ENCODE peak calls at places on chromosome 19, in ten cellular contexts. One of them, this sample, is unnamed.
A peak's percentile ranks its signal among the peaks of the same experiment; 100 is the strongest.

GRCh38 chr19:40549007-40549708 is 27.5 kb upstream of the SHKBP1 start:
- DNase-seq in AG04449: no peak
- DNase-seq in glutamatergic neuron: peak; percentile 93
- DNase-seq in ELR: peak; percentile 71
- DNase-seq in NCI-H524 treated with DMSO at 0.1 percent for 48 hours: peak; percentile 60
- DNase-seq in activated T-cell treated with anti-CD3 and anti-CD28 coated beads for 24 hours: peak; percentile 65
- DNase-seq in fibroblast of the aortic adventitia: peak; percentile 27
- DNase-seq in GM04503: no peak
- DNase-seq in anterior cingulate cortex: no peak
- DNase-seq in IMR-90: peak; percentile 39
- DNase-seq in this sample: no peak

GRCh38 chr19:19955208-19955607 is 54.5 kb downstream of the ZNF93 start:
- DNase-seq in AG04449: no peak
- DNase-seq in glutamatergic neuron: no peak
- DNase-seq in ELR: no peak
- DNase-seq in NCI-H524 treated with DMSO at 0.1 percent for 48 hours: no peak
- DNase-seq in activated T-cell treated with anti-CD3 and anti-CD28 coated beads for 24 hours: no peak
- DNase-seq in fibroblast of the aortic adventitia: no peak
- DNase-seq in GM04503: no peak
- DNase-seq in anterior cingulate cortex: no peak
- DNase-seq in IMR-90: no peak
- DNase-seq in this sample: no peak

GRCh38 chr19:18756896-18757295 is 34.2 kb downstream of the COMP start:
- DNase-seq in AG04449: no peak
- DNase-seq in glutamatergic neuron: peak; percentile 15
- DNase-seq in ELR: no peak
- DNase-seq in NCI-H524 treated with DMSO at 0.1 percent for 48 hours: no peak
- DNase-seq in activated T-cell treated with anti-CD3 and anti-CD28 coated beads for 24 hours: no peak
- DNase-seq in fibroblast of the aortic adventitia: no peak
- DNase-seq in GM04503: no peak
- DNase-seq in anterior cingulate cortex: no peak
- DNase-seq in IMR-90: no peak
- DNase-seq in this sample: no peak

GRCh38 chr19:13849991-13850909 is 26.7 kb upstream of the NANOS3 start:
- DNase-seq in AG04449: no peak
- DNase-seq in glutamatergic neuron: peak; percentile 80
- DNase-seq in ELR: peak; percentile 84
- DNase-seq in NCI-H524 treated with DMSO at 0.1 percent for 48 hours: no peak
- DNase-seq in activated T-cell treated with anti-CD3 and anti-CD28 coated beads for 24 hours: no peak
- DNase-seq in fibroblast of the aortic adventitia: peak; percentile 73
- DNase-seq in GM04503: no peak
- DNase-seq in anterior cingulate cortex: no peak
- DNase-seq in IMR-90: peak; percentile 71
- DNase-seq in this sample: no peak

GRCh38 chr19:11345122-11345752 is 831 bp downstream of the TMEM205 start:
- DNase-seq in AG04449: no peak
- DNase-seq in glutamatergic neuron: no peak
- DNase-seq in ELR: peak; percentile 30
- DNase-seq in NCI-H524 treated with DMSO at 0.1 percent for 48 hours: no peak
- DNase-seq in activated T-cell treated with anti-CD3 and anti-CD28 coated beads for 24 hours: no peak
- DNase-seq in fibroblast of the aortic adventitia: no peak
- DNase-seq in GM04503: no peak
- DNase-seq in anterior cingulate cortex: no peak
- DNase-seq in IMR-90: no peak
- DNase-seq in this sample: no peak

GRCh38 chr19:15260939-15261338 is 28.7 kb upstream of the EPHX3 start:
- DNase-seq in AG04449: no peak
- DNase-seq in glutamatergic neuron: no peak
- DNase-seq in ELR: peak; percentile 32
- DNase-seq in NCI-H524 treated with DMSO at 0.1 percent for 48 hours: no peak
- DNase-seq in activated T-cell treated with anti-CD3 and anti-CD28 coated beads for 24 hours: no peak
- DNase-seq in fibroblast of the aortic adventitia: no peak
- DNase-seq in GM04503: no peak
- DNase-seq in anterior cingulate cortex: no peak
- DNase-seq in IMR-90: no peak
- DNase-seq in this sample: no peak

GRCh38 chr19:40799558-40800338 is 757 bp downstream of the EGLN2 start:
- DNase-seq in AG04449: no peak
- DNase-seq in glutamatergic neuron: no peak
- DNase-seq in ELR: peak; percentile 52
- DNase-seq in NCI-H524 treated with DMSO at 0.1 percent for 48 hours: no peak
- DNase-seq in activated T-cell treated with anti-CD3 and anti-CD28 coated beads for 24 hours: no peak
- DNase-seq in fibroblast of the aortic adventitia: no peak
- DNase-seq in GM04503: no peak
- DNase-seq in anterior cingulate cortex: no peak
- DNase-seq in IMR-90: no peak
- DNase-seq in this sample: no peak

GRCh38 chr19:44856438-44857083 is 10.5 kb downstream of the NECTIN2 start:
- DNase-seq in AG04449: no peak
- DNase-seq in glutamatergic neuron: no peak
- DNase-seq in ELR: no peak
- DNase-seq in NCI-H524 treated with DMSO at 0.1 percent for 48 hours: no peak
- DNase-seq in activated T-cell treated with anti-CD3 and anti-CD28 coated beads for 24 hours: no peak
- DNase-seq in fibroblast of the aortic adventitia: no peak
- DNase-seq in GM04503: no peak
- DNase-seq in anterior cingulate cortex: no peak
- DNase-seq in IMR-90: no peak
- DNase-seq in this sample: no peak

GRCh38 chr19:15444505-15445226 is 5.1 kb downstream of the WIZ start:
- DNase-seq in AG04449: no peak
- DNase-seq in glutamatergic neuron: no peak
- DNase-seq in ELR: no peak
- DNase-seq in NCI-H524 treated with DMSO at 0.1 percent for 48 hours: no peak
- DNase-seq in activated T-cell treated with anti-CD3 and anti-CD28 coated beads for 24 hours: no peak
- DNase-seq in fibroblast of the aortic adventitia: no peak
- DNase-seq in GM04503: no peak
- DNase-seq in anterior cingulate cortex: no peak
- DNase-seq in IMR-90: no peak
- DNase-seq in this sample: no peak

GRCh38 chr19:44808463-44809371 is at the start of gene BCAM:
- DNase-seq in AG04449: no peak
- DNase-seq in glutamatergic neuron: peak; percentile 54
- DNase-seq in ELR: peak; percentile 71
- DNase-seq in NCI-H524 treated with DMSO at 0.1 percent for 48 hours: no peak
- DNase-seq in activated T-cell treated with anti-CD3 and anti-CD28 coated beads for 24 hours: no peak
- DNase-seq in fibroblast of the aortic adventitia: peak; percentile 54
- DNase-seq in GM04503: no peak
- DNase-seq in anterior cingulate cortex: no peak
- DNase-seq in IMR-90: peak; percentile 54
- DNase-seq in this sample: no peak

GRCh38 chr19:29290853-29291252 is 77.9 kb upstream of the UQCRFS1 start:
- DNase-seq in AG04449: no peak
- DNase-seq in glutamatergic neuron: no peak
- DNase-seq in ELR: no peak
- DNase-seq in NCI-H524 treated with DMSO at 0.1 percent for 48 hours: no peak
- DNase-seq in activated T-cell treated with anti-CD3 and anti-CD28 coated beads for 24 hours: no peak
- DNase-seq in fibroblast of the aortic adventitia: no peak
- DNase-seq in GM04503: no peak
- DNase-seq in anterior cingulate cortex: no peak
- DNase-seq in IMR-90: no peak
- DNase-seq in this sample: no peak

GRCh38 chr19:30722801-30723200 is 350.6 kb downstream of the ZNF536 start:
- DNase-seq in AG04449: no peak
- DNase-seq in glutamatergic neuron: peak; percentile 34
- DNase-seq in ELR: no peak
- DNase-seq in NCI-H524 treated with DMSO at 0.1 percent for 48 hours: no peak
- DNase-seq in activated T-cell treated with anti-CD3 and anti-CD28 coated beads for 24 hours: no peak
- DNase-seq in fibroblast of the aortic adventitia: no peak
- DNase-seq in GM04503: no peak
- DNase-seq in anterior cingulate cortex: no peak
- DNase-seq in IMR-90: no peak
- DNase-seq in this sample: no peak

GRCh38 chr19:7083076-7083956 is 13.8 kb downstream of the ZNF557 start:
- DNase-seq in AG04449: no peak
- DNase-seq in glutamatergic neuron: no peak
- DNase-seq in ELR: peak; percentile 25
- DNase-seq in NCI-H524 treated with DMSO at 0.1 percent for 48 hours: no peak
- DNase-seq in activated T-cell treated with anti-CD3 and anti-CD28 coated beads for 24 hours: no peak
- DNase-seq in fibroblast of the aortic adventitia: peak; percentile 35
- DNase-seq in GM04503: no peak
- DNase-seq in anterior cingulate cortex: no peak
- DNase-seq in IMR-90: peak; percentile 38
- DNase-seq in this sample: no peak

GRCh38 chr19:32615569-32615968 is 34.6 kb downstream of the PDCD5 start:
- DNase-seq in AG04449: no peak
- DNase-seq in glutamatergic neuron: no peak
- DNase-seq in ELR: no peak
- DNase-seq in NCI-H524 treated with DMSO at 0.1 percent for 48 hours: no peak
- DNase-seq in activated T-cell treated with anti-CD3 and anti-CD28 coated beads for 24 hours: no peak
- DNase-seq in fibroblast of the aortic adventitia: no peak
- DNase-seq in GM04503: no peak
- DNase-seq in anterior cingulate cortex: no peak
- DNase-seq in IMR-90: no peak
- DNase-seq in this sample: no peak

GRCh38 chr19:2594319-2594718 is 108.2 kb downstream of the GNG7 start:
- DNase-seq in AG04449: no peak
- DNase-seq in glutamatergic neuron: no peak
- DNase-seq in ELR: no peak
- DNase-seq in NCI-H524 treated with DMSO at 0.1 percent for 48 hours: no peak
- DNase-seq in activated T-cell treated with anti-CD3 and anti-CD28 coated beads for 24 hours: no peak
- DNase-seq in fibroblast of the aortic adventitia: no peak
- DNase-seq in GM04503: no peak
- DNase-seq in anterior cingulate cortex: no peak
- DNase-seq in IMR-90: no peak
- DNase-seq in this sample: no peak

GRCh38 chr19:17406039-17406886 is 833 bp upstream of the BST2 start:
- DNase-seq in AG04449: no peak
- DNase-seq in glutamatergic neuron: no peak
- DNase-seq in ELR: peak; percentile 47
- DNase-seq in NCI-H524 treated with DMSO at 0.1 percent for 48 hours: no peak
- DNase-seq in activated T-cell treated with anti-CD3 and anti-CD28 coated beads for 24 hours: no peak
- DNase-seq in fibroblast of the aortic adventitia: no peak
- DNase-seq in GM04503: no peak
- DNase-seq in anterior cingulate cortex: no peak
- DNase-seq in IMR-90: no peak
- DNase-seq in this sample: no peak

GRCh38 chr19:1001538-1002166 is 1.4 kb downstream of the GRIN3B start:
- DNase-seq in AG04449: no peak
- DNase-seq in glutamatergic neuron: peak; percentile 83
- DNase-seq in ELR: peak; percentile 58
- DNase-seq in NCI-H524 treated with DMSO at 0.1 percent for 48 hours: no peak
- DNase-seq in activated T-cell treated with anti-CD3 and anti-CD28 coated beads for 24 hours: peak; percentile 66
- DNase-seq in fibroblast of the aortic adventitia: no peak
- DNase-seq in GM04503: no peak
- DNase-seq in anterior cingulate cortex: no peak
- DNase-seq in IMR-90: no peak
- DNase-seq in this sample: no peak

GRCh38 chr19:13001502-13002388 is 6.5 kb downstream of the NFIX start:
- DNase-seq in AG04449: no peak
- DNase-seq in glutamatergic neuron: no peak
- DNase-seq in ELR: no peak
- DNase-seq in NCI-H524 treated with DMSO at 0.1 percent for 48 hours: no peak
- DNase-seq in activated T-cell treated with anti-CD3 and anti-CD28 coated beads for 24 hours: no peak
- DNase-seq in fibroblast of the aortic adventitia: peak; percentile 87
- DNase-seq in GM04503: no peak
- DNase-seq in anterior cingulate cortex: peak; percentile 98
- DNase-seq in IMR-90: no peak
- DNase-seq in this sample: no peak

GRCh38 chr19:12331211-12331941 is 2.1 kb downstream of the ZNF563 start:
- DNase-seq in AG04449: no peak
- DNase-seq in glutamatergic neuron: no peak
- DNase-seq in ELR: no peak
- DNase-seq in NCI-H524 treated with DMSO at 0.1 percent for 48 hours: no peak
- DNase-seq in activated T-cell treated with anti-CD3 and anti-CD28 coated beads for 24 hours: peak; percentile 54
- DNase-seq in fibroblast of the aortic adventitia: no peak
- DNase-seq in GM04503: no peak
- DNase-seq in anterior cingulate cortex: no peak
- DNase-seq in IMR-90: no peak
- DNase-seq in this sample: no peak

GRCh38 chr19:58059003-58059671 is at the start of gene ZNF135:
- DNase-seq in AG04449: peak; percentile 1
- DNase-seq in glutamatergic neuron: peak; percentile 94
- DNase-seq in ELR: peak; percentile 73
- DNase-seq in NCI-H524 treated with DMSO at 0.1 percent for 48 hours: peak; percentile 34
- DNase-seq in activated T-cell treated with anti-CD3 and anti-CD28 coated beads for 24 hours: peak; percentile 42
- DNase-seq in fibroblast of the aortic adventitia: peak; percentile 66
- DNase-seq in GM04503: peak; percentile 23
- DNase-seq in anterior cingulate cortex: peak; percentile 77
- DNase-seq in IMR-90: peak; percentile 50
- DNase-seq in this sample: peak; percentile 8

GRCh38 chr19:16496613-16496983 is 404 bp downstream of the C19orf44 start:
- DNase-seq in AG04449: no peak
- DNase-seq in glutamatergic neuron: no peak
- DNase-seq in ELR: peak; percentile 73
- DNase-seq in NCI-H524 treated with DMSO at 0.1 percent for 48 hours: no peak
- DNase-seq in activated T-cell treated with anti-CD3 and anti-CD28 coated beads for 24 hours: no peak
- DNase-seq in fibroblast of the aortic adventitia: peak; percentile 60
- DNase-seq in GM04503: peak; percentile 26
- DNase-seq in anterior cingulate cortex: no peak
- DNase-seq in IMR-90: peak; percentile 44
- DNase-seq in this sample: no peak

GRCh38 chr19:52028780-52029123 is 573 bp upstream of the ZNF614 start:
- DNase-seq in AG04449: no peak
- DNase-seq in glutamatergic neuron: no peak
- DNase-seq in ELR: no peak
- DNase-seq in NCI-H524 treated with DMSO at 0.1 percent for 48 hours: no peak
- DNase-seq in activated T-cell treated with anti-CD3 and anti-CD28 coated beads for 24 hours: no peak
- DNase-seq in fibroblast of the aortic adventitia: no peak
- DNase-seq in GM04503: no peak
- DNase-seq in anterior cingulate cortex: no peak
- DNase-seq in IMR-90: no peak
- DNase-seq in this sample: no peak

GRCh38 chr19:19061491-19061890 is 2.3 kb upstream of the SLC25A42 start:
- DNase-seq in AG04449: no peak
- DNase-seq in glutamatergic neuron: no peak
- DNase-seq in ELR: no peak
- DNase-seq in NCI-H524 treated with DMSO at 0.1 percent for 48 hours: no peak
- DNase-seq in activated T-cell treated with anti-CD3 and anti-CD28 coated beads for 24 hours: no peak
- DNase-seq in fibroblast of the aortic adventitia: no peak
- DNase-seq in GM04503: no peak
- DNase-seq in anterior cingulate cortex: no peak
- DNase-seq in IMR-90: no peak
- DNase-seq in this sample: no peak

GRCh38 chr19:49594157-49595005 is 3.4 kb downstream of the PRR12 start:
- DNase-seq in AG04449: no peak
- DNase-seq in glutamatergic neuron: no peak
- DNase-seq in ELR: no peak
- DNase-seq in NCI-H524 treated with DMSO at 0.1 percent for 48 hours: no peak
- DNase-seq in activated T-cell treated with anti-CD3 and anti-CD28 coated beads for 24 hours: no peak
- DNase-seq in fibroblast of the aortic adventitia: no peak
- DNase-seq in GM04503: no peak
- DNase-seq in anterior cingulate cortex: no peak
- DNase-seq in IMR-90: no peak
- DNase-seq in this sample: no peak

GRCh38 chr19:52397310-52398090 is at the start of gene ZNF528:
- DNase-seq in AG04449: peak; percentile 33
- DNase-seq in glutamatergic neuron: peak; percentile 98
- DNase-seq in ELR: peak; percentile 95
- DNase-seq in NCI-H524 treated with DMSO at 0.1 percent for 48 hours: peak; percentile 53
- DNase-seq in activated T-cell treated with anti-CD3 and anti-CD28 coated beads for 24 hours: peak; percentile 91
- DNase-seq in fibroblast of the aortic adventitia: peak; percentile 93
- DNase-seq in GM04503: peak; percentile 63
- DNase-seq in anterior cingulate cortex: peak; percentile 75
- DNase-seq in IMR-90: peak; percentile 92
- DNase-seq in this sample: peak; percentile 81

GRCh38 chr19:18291590-18292459 is 10.4 kb upstream of the JUND start:
- DNase-seq in AG04449: no peak
- DNase-seq in glutamatergic neuron: peak; percentile 69
- DNase-seq in ELR: peak; percentile 71
- DNase-seq in NCI-H524 treated with DMSO at 0.1 percent for 48 hours: no peak
- DNase-seq in activated T-cell treated with anti-CD3 and anti-CD28 coated beads for 24 hours: peak; percentile 78
- DNase-seq in fibroblast of the aortic adventitia: peak; percentile 77
- DNase-seq in GM04503: no peak
- DNase-seq in anterior cingulate cortex: peak; percentile 57
- DNase-seq in IMR-90: peak; percentile 75
- DNase-seq in this sample: no peak

GRCh38 chr19:15432018-15432494 is 13.3 kb upstream of the AKAP8L start:
- DNase-seq in AG04449: no peak
- DNase-seq in glutamatergic neuron: no peak
- DNase-seq in ELR: peak; percentile 34
- DNase-seq in NCI-H524 treated with DMSO at 0.1 percent for 48 hours: no peak
- DNase-seq in activated T-cell treated with anti-CD3 and anti-CD28 coated beads for 24 hours: no peak
- DNase-seq in fibroblast of the aortic adventitia: no peak
- DNase-seq in GM04503: no peak
- DNase-seq in anterior cingulate cortex: no peak
- DNase-seq in IMR-90: no peak
- DNase-seq in this sample: no peak

GRCh38 chr19:47661571-47661970 is 51.7 kb upstream of the EHD2 start:
- DNase-seq in AG04449: no peak
- DNase-seq in glutamatergic neuron: no peak
- DNase-seq in ELR: no peak
- DNase-seq in NCI-H524 treated with DMSO at 0.1 percent for 48 hours: no peak
- DNase-seq in activated T-cell treated with anti-CD3 and anti-CD28 coated beads for 24 hours: no peak
- DNase-seq in fibroblast of the aortic adventitia: peak; percentile 42
- DNase-seq in GM04503: no peak
- DNase-seq in anterior cingulate cortex: no peak
- DNase-seq in IMR-90: no peak
- DNase-seq in this sample: no peak

This sample was measured in LNCaP clone FGC.